ENCODE peak calls at places on chromosomes 2 and 18, in six cellular contexts. One of them, this sample, is unnamed.

GRCh38 chr2:41910126-41910525 is 137.7 kb upstream of the PKDCC start:
- DNase-seq in cardiac muscle cell: no peak
- DNase-seq in stimulated activated CD4-positive, alpha-beta T cell treated with anti-CD3 and anti-CD28 coated beads, Interleukin-1b, Interleukin-23, amount 100 ng/mL, for 48 hours: no peak
- DNase-seq in NCI-H526: no peak
- DNase-seq in ureter: no peak
- DNase-seq in endothelial cell: no peak
- DNase-seq in this sample: no peak

GRCh38 chr2:193695367-193695766 is 1500.6 kb upstream of the TMEFF2 start:
- DNase-seq in NCI-H526: peak
- DNase-seq in endothelial cell: no peak
- DNase-seq in ureter: no peak
- DNase-seq in cardiac muscle cell: peak
- DNase-seq in stimulated activated CD4-positive, alpha-beta T cell treated with anti-CD3 and anti-CD28 coated beads, Interleukin-1b, Interleukin-23, amount 100 ng/mL, for 48 hours: no peak
- DNase-seq in this sample: no peak

GRCh38 chr2:953975-954686 is 3.5 kb downstream of the SNTG2 start:
- DNase-seq in endothelial cell: no peak
- DNase-seq in NCI-H526: peak
- DNase-seq in cardiac muscle cell: peak
- DNase-seq in stimulated activated CD4-positive, alpha-beta T cell treated with anti-CD3 and anti-CD28 coated beads, Interleukin-1b, Interleukin-23, amount 100 ng/mL, for 48 hours: no peak
- DNase-seq in ureter: no peak
- DNase-seq in this sample: no peak

GRCh38 chr2:158102446-158102845 is 770 bp downstream of the UPP2 start:
- DNase-seq in NCI-H526: no peak
- DNase-seq in cardiac muscle cell: no peak
- DNase-seq in endothelial cell: no peak
- DNase-seq in ureter: no peak
- DNase-seq in stimulated activated CD4-positive, alpha-beta T cell treated with anti-CD3 and anti-CD28 coated beads, Interleukin-1b, Interleukin-23, amount 100 ng/mL, for 48 hours: no peak
- DNase-seq in this sample: no peak

GRCh38 chr2:70937866-70938579 is 2.3 kb downstream of the ATP6V1B1 start:
- DNase-seq in endothelial cell: no peak
- DNase-seq in NCI-H526: no peak
- DNase-seq in stimulated activated CD4-positive, alpha-beta T cell treated with anti-CD3 and anti-CD28 coated beads, Interleukin-1b, Interleukin-23, amount 100 ng/mL, for 48 hours: no peak
- DNase-seq in ureter: peak
- DNase-seq in cardiac muscle cell: no peak
- DNase-seq in this sample: no peak

GRCh38 chr2:57669570-57669969 is 377.0 kb upstream of the VRK2 start:
- DNase-seq in NCI-H526: no peak
- DNase-seq in endothelial cell: no peak
- DNase-seq in cardiac muscle cell: no peak
- DNase-seq in stimulated activated CD4-positive, alpha-beta T cell treated with anti-CD3 and anti-CD28 coated beads, Interleukin-1b, Interleukin-23, amount 100 ng/mL, for 48 hours: no peak
- DNase-seq in ureter: no peak
- DNase-seq in this sample: no peak

GRCh38 chr18:59667488-59667887 is 29.7 kb downstream of the CCBE1 start:
- DNase-seq in cardiac muscle cell: no peak
- DNase-seq in endothelial cell: no peak
- DNase-seq in ureter: no peak
- DNase-seq in stimulated activated CD4-positive, alpha-beta T cell treated with anti-CD3 and anti-CD28 coated beads, Interleukin-1b, Interleukin-23, amount 100 ng/mL, for 48 hours: no peak
- DNase-seq in NCI-H526: no peak
- DNase-seq in this sample: no peak

GRCh38 chr2:27855476-27855875 is 34.7 kb downstream of the RBKS start:
- DNase-seq in endothelial cell: no peak
- DNase-seq in stimulated activated CD4-positive, alpha-beta T cell treated with anti-CD3 and anti-CD28 coated beads, Interleukin-1b, Interleukin-23, amount 100 ng/mL, for 48 hours: no peak
- DNase-seq in ureter: no peak
- DNase-seq in NCI-H526: no peak
- DNase-seq in cardiac muscle cell: no peak
- DNase-seq in this sample: no peak

GRCh38 chr2:231047270-231047921 is 9.3 kb upstream of the PSMD1 start:
- DNase-seq in endothelial cell: no peak
- DNase-seq in NCI-H526: peak
- DNase-seq in stimulated activated CD4-positive, alpha-beta T cell treated with anti-CD3 and anti-CD28 coated beads, Interleukin-1b, Interleukin-23, amount 100 ng/mL, for 48 hours: no peak
- DNase-seq in ureter: no peak
- DNase-seq in cardiac muscle cell: no peak
- DNase-seq in this sample: no peak

GRCh38 chr2:225017713-225018112 is 24.6 kb downstream of the DOCK10 start:
- DNase-seq in endothelial cell: no peak
- DNase-seq in cardiac muscle cell: no peak
- DNase-seq in ureter: no peak
- DNase-seq in stimulated activated CD4-positive, alpha-beta T cell treated with anti-CD3 and anti-CD28 coated beads, Interleukin-1b, Interleukin-23, amount 100 ng/mL, for 48 hours: no peak
- DNase-seq in NCI-H526: no peak
- DNase-seq in this sample: no peak

GRCh38 chr2:235580401-235581157 is 86.7 kb downstream of the AGAP1 start:
- DNase-seq in endothelial cell: no peak
- DNase-seq in NCI-H526: no peak
- DNase-seq in ureter: no peak
- DNase-seq in cardiac muscle cell: no peak
- DNase-seq in stimulated activated CD4-positive, alpha-beta T cell treated with anti-CD3 and anti-CD28 coated beads, Interleukin-1b, Interleukin-23, amount 100 ng/mL, for 48 hours: no peak
- DNase-seq in this sample: no peak

GRCh38 chr2:114022360-114023085 is 132.6 kb downstream of the ACTR3 start:
- DNase-seq in stimulated activated CD4-positive, alpha-beta T cell treated with anti-CD3 and anti-CD28 coated beads, Interleukin-1b, Interleukin-23, amount 100 ng/mL, for 48 hours: no peak
- DNase-seq in NCI-H526: no peak
- DNase-seq in endothelial cell: no peak
- DNase-seq in ureter: no peak
- DNase-seq in cardiac muscle cell: no peak
- DNase-seq in this sample: no peak

This sample was measured in activated T-cell treated with anti-CD3 and anti-CD28 coated beads, Interleukin-2, amount 50 U/mL, for 48 hours.